ENCODE peak calls at places on chromosomes 5 and 9, in six cellular contexts. S is activated T-helper 1 cell treated with anti-CD3 and anti-CD28 coated beads, Interleukin-2, amount 50 U/mL, for 16 hours; M is AG04449; U is stimulated activated CD4-positive, alpha-beta T cell treated with anti-CD3 and anti-CD28 coated beads, Interleukin-12 subunit alpha, Interleukin-12 subunit beta, amount 100 ng/mL, for 4 hours; Z is NCI-H510A treated with DMSO at 0.1 percent for 48 hours; P is SJSA1. V is an unnamed sample.

GRCh38 chr5:158398360-158399201 is 539.6 kb upstream of the CLINT1 start:
- DNase-seq in S (no peak), M (no peak), U (no peak), Z (no peak), P (no peak), V (no peak)

GRCh38 chr9:98790601-98791146 is 5.7 kb downstream of the ANKS6 start:
- DNase-seq in S (no peak), M (no peak), U (no peak), Z (no peak), P (no peak), V (no peak)

GRCh38 chr9:21096901-21097255 is 19.1 kb upstream of the IFNB1 start:
- DNase-seq in S (no peak), M (no peak), U (no peak), Z (no peak), P (no peak), V (no peak)

GRCh38 chr5:177538876-177539275 is 15.5 kb downstream of the FAM193B start:
- DNase-seq in S (no peak), M (no peak), U (no peak), Z (no peak), P (no peak), V (no peak)

GRCh38 chr5:17918373-17919104 is 284.3 kb downstream of the TAF11L14 start:
- DNase-seq in S (no peak), M (no peak), U (no peak), Z (no peak), P (no peak), V (no peak)

GRCh38 chr5:38598994-38599611 is 42.7 kb upstream of the LIFR start:
- DNase-seq in S (no peak), M (peak; percentile 33), U (no peak), Z (no peak), P (peak; percentile 90), V (no peak)

GRCh38 chr5:135593886-135594285 is 15.1 kb upstream of the CXCL14 start:
- DNase-seq in S (no peak), M (no peak), U (no peak), Z (no peak), P (no peak), V (no peak)

GRCh38 chr5:66987126-66987525 is 209.5 kb downstream of the CD180 start:
- DNase-seq in S (no peak), M (no peak), U (no peak), Z (no peak), P (no peak), V (no peak)

GRCh38 chr5:90939208-90939607 is 380.6 kb downstream of the ADGRV1 start:
- DNase-seq in S (no peak), M (no peak), U (no peak), Z (no peak), P (no peak), V (no peak)